ENCODE peak calls at places on chromosomes 11 and 22, in five cellular contexts. Z, F, J, K and U are unnamed samples.
A peak's percentile ranks its signal among the peaks of the same experiment; 100 is the strongest.

GRCh38 chr11:93648168-93648567 is 13.3 kb upstream of the CEP295 start:
- DNase-seq in Z (no peak), F (no peak), J (no peak), K (no peak), U (no peak)

GRCh38 chr11:70737816-70738630 is 339.7 kb downstream of the CTTN start:
- DNase-seq in Z (no peak), F (no peak), J (no peak), K (no peak), U (no peak)

GRCh38 chr22:49995413-49996191 is 17.0 kb downstream of the IL17REL start:
- DNase-seq in Z (no peak), F (no peak), J (peak; percentile 62), K (no peak), U (no peak)

GRCh38 chr11:93537767-93538261 is 5.4 kb downstream of the SMCO4 start:
- DNase-seq in Z (peak; percentile 43), F (no peak), J (no peak), K (peak; percentile 72), U (peak; percentile 88)

GRCh38 chr11:45876401-45876800 is 9.1 kb upstream of the MAPK8IP1 start:
- DNase-seq in Z (no peak), F (no peak), J (no peak), K (no peak), U (no peak)

GRCh38 chr11:92886243-92886905 is 83.1 kb upstream of the MTNR1B start:
- DNase-seq in Z (no peak), F (no peak), J (no peak), K (peak; percentile 24), U (no peak)

GRCh38 chr11:65058012-65058411 is 341 bp downstream of the NAALADL1 start:
- DNase-seq in Z (no peak), F (no peak), J (no peak), K (no peak), U (no peak)

GRCh38 chr22:38505595-38506117 is 455 bp downstream of the DDX17 start:
- DNase-seq in Z (peak; percentile 91), F (peak; percentile 50), J (peak; percentile 91), K (peak; percentile 72), U (peak; percentile 83)

GRCh38 chr11:57458410-57459111 is 1.8 kb upstream of the RTN4RL2 start:
- DNase-seq in Z (peak; percentile 67), F (peak; percentile 40), J (no peak), K (no peak), U (peak; percentile 71)

GRCh38 chr11:20247540-20248138 is 87.4 kb upstream of the DBX1 start:
- DNase-seq in Z (no peak), F (no peak), J (no peak), K (no peak), U (no peak)

GRCh38 chr11:126601550-126602215 is 246.2 kb downstream of the ST3GAL4 start:
- DNase-seq in Z (no peak), F (no peak), J (no peak), K (no peak), U (no peak)

GRCh38 chr22:46612904-46613605 is 7.1 kb upstream of the GRAMD4 start:
- DNase-seq in Z (no peak), F (peak; percentile 37), J (no peak), K (no peak), U (no peak)

GRCh38 chr11:66367561-66368312 is 3.8 kb downstream of the SLC29A2 start:
- DNase-seq in Z (no peak), F (no peak), J (no peak), K (no peak), U (no peak)

GRCh38 chr11:60915250-60915914 is 1.4 kb downstream of the TMEM109 start:
- DNase-seq in Z (peak; percentile 69), F (peak; percentile 55), J (peak; percentile 75), K (peak; percentile 50), U (peak; percentile 48)

GRCh38 chr11:131749100-131749499 is 378.7 kb downstream of the NTM start:
- DNase-seq in Z (no peak), F (no peak), J (no peak), K (no peak), U (no peak)

GRCh38 chr22:25697978-25698377 is 44.0 kb upstream of the MYO18B start:
- DNase-seq in Z (no peak), F (no peak), J (no peak), K (no peak), U (no peak)

GRCh38 chr22:16789860-16790493 is 35.2 kb downstream of the XKR3 start:
- DNase-seq in Z (no peak), F (no peak), J (no peak), K (no peak), U (no peak)

GRCh38 chr11:118621071-118621815 is 13.8 kb downstream of the PHLDB1 start:
- DNase-seq in Z (peak; percentile 93), F (no peak), J (peak; percentile 96), K (peak; percentile 90), U (no peak)
- H3K4me1 ChIP-seq in Z (peaks cover 94% of the 10 kb centered on the region), F (peaks cover 10% of the 10 kb centered on the region), J (peaks cover 74% of the 10 kb centered on the region), K (peaks cover 39% of the 10 kb centered on the region), U (peaks cover 31% of the 10 kb centered on the region)

DNA sequence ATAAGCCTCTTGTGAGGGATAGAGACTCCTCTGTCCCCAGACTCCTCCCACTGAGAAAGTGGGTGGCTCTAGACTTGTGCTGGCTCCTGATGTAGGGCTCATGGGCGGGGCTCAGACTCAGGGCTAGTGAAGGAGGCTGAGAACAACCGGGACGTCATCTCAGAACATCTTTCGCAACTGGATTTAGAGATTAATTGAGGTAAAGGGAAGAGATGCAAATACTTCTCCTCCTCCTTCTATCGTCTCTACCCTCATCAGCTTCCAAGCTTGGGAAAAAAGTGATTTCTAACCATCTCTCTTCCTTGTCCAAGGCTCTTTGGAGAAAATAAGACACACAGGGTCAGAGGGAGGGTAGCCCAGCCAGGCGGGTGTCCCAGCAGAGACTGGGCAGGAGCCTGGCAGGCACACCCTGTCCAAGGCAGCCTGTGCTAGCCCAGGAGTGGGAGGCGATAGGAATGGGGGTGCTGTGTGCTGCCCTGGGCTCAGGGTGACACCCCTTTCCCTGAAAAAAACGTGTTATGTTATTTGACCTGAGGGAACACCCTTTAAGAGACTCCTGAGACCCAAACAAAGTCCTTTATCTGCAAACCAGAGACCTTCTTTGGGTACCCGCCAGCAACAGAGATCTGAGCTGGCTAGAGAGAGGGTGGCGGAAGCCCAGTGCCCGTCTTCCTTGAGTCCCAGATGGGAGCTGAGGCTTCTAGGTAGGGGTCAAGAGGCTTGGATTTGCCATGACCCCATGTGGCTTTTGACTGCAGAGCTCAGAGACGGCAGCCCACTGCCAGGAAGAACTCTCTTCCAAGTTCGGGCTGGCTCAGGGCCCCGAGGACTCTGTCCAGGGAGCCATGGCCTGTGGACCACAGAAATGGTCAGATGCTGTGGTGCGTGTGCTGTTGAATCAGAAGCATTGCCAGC is 160.9 kb downstream of the ADAMTS15 start:
- DNase-seq in Z (peak; percentile 91), F (no peak), J (peak; percentile 94), K (peak; percentile 93), U (peak; percentile 70)
- H3K27ac ChIP-seq in Z (peak overlapping the region; percentile 83), F (no peak overlapping the region), J (peak overlapping the region; percentile 77), K (peak overlapping the region; percentile 82), U (peak overlapping the region; percentile 88)

DNA sequence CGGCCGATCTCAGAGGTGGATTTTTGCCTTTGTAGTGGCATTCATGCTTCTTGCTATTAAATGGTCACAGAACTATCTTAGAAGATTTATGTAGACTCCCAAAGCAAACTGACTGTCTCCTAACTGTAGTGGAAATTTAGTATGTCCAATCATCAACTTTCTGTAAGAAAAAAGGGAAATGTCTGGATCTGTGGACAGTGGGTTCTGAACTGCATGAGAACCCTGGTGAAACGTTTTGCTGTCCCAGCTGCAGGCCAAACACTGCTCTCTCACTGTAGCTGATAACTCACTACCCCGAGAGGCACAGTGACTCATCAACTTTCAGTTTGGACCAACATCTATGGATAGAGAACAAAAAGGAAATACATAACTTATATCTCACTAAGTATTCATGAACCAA is 387.1 kb downstream of the SOX6 start:
- DNase-seq in Z (peak; percentile 79), F (no peak), J (peak; percentile 76), K (peak; percentile 41), U (peak; percentile 21)
- H3K4me1 ChIP-seq in Z (peaks cover 56% of the 10 kb centered on the region), F (no peaks in the 10 kb centered on the region), J (peaks cover 27% of the 10 kb centered on the region), K (no peaks in the 10 kb centered on the region), U (no peaks in the 10 kb centered on the region)

GRCh38 chr22:19991395-19991644 is 25.3 kb downstream of the ARVCF start:
- DNase-seq in Z (peak; percentile 10), F (no peak), J (no peak), K (no peak), U (no peak)
- H3K27ac ChIP-seq in Z (no peak overlapping the region), F (no peak overlapping the region), J (peak overlapping the region; percentile 71), K (no peak overlapping the region), U (peak overlapping the region; percentile 87)

GRCh38 chr11:73194034-73194507 is 24.0 kb upstream of the P2RY2 start:
- DNase-seq in Z (no peak), F (no peak), J (peak; percentile 30), K (no peak), U (no peak)
- H3K4me1 ChIP-seq in Z (peaks cover 6% of the 10 kb centered on the region), F (no peaks in the 10 kb centered on the region), J (no peaks in the 10 kb centered on the region), K (no peaks in the 10 kb centered on the region), U (no peaks in the 10 kb centered on the region)